ENCODE peak calls at places on chromosomes 5 and 9, in seven cellular contexts. N is GM23248; I is transverse colon; D is tibial nerve; K is aorta; F is CD8-positive, alpha-beta memory T cell; O is heart left ventricle. A is an unnamed sample. For H3K4me1, the result is how much of the 10 kb centered on the place peaks cover.

GRCh38 chr5:173321886-173322285 is 6.3 kb downstream of the STC2 start:
- DNase-seq in N (peak), K (no peak), F (no peak), O (no peak), D (no peak), I (no peak), A (no peak)

GRCh38 chr5:21236896-21237830 is 1249.2 kb upstream of the CDH18 start:
- DNase-seq in O (no peak), N (no peak), F (no peak), D (no peak), I (no peak), K (no peak), A (no peak)

GRCh38 chr9:129197978-129198736 is 20.1 kb upstream of the IER5L start:
- DNase-seq in I (peak), K (peak), F (no peak), N (peak), O (peak), D (peak), A (peak)

GRCh38 chr5:156589859-156590216 is 260.3 kb upstream of the PPP1R2B start:
- DNase-seq in N (no peak), F (no peak), D (no peak), K (no peak), I (no peak), O (no peak), A (no peak)

GRCh38 chr5:124238350-124238749 is 508.1 kb downstream of the ZNF608 start:
- DNase-seq in F (no peak), D (no peak), I (no peak), O (no peak), K (no peak), N (no peak), A (no peak)

GRCh38 chr9:95048225-95049087 is 269.1 kb downstream of the FANCC start:
- DNase-seq in O (peak), D (peak), F (peak), K (peak), I (peak), N (peak), A (peak)

GRCh38 chr5:15889001-15889400 is 290.6 kb downstream of the MARCHF11 start:
- DNase-seq in O (no peak), K (no peak), I (no peak), D (no peak), F (no peak), N (no peak), A (no peak)

GRCh38 chr9:89891221-89892052 is 286.6 kb downstream of the GADD45G start:
- DNase-seq in D (peak), F (no peak), I (peak), O (peak), N (no peak), K (no peak), A (peak)

GRCh38 chr9:129111762-129112151 is 542 bp downstream of the PTPA start:
- DNase-seq in O (no peak), I (peak), D (no peak), K (peak), N (peak), F (peak), A (peak)

DNA sequence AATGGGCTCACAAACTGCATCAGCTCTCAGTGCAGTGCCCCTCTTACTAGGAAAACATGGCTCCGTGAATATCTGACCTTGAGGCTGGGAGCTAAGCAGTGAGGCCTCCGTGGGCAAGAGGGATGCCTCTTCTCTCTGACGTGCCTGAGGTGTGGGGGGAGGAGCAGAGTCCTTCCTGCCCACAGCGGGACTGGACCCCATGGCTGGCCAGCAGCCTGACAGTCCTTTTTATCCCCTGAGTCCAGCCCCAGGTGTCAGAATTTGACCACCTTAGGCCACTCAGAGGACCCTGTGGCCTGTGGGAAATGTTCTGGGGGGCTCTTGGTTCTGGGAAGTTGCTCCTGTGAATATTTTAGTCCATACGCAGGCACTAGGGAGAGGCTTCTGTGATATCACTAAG is 23.5 kb downstream of the ANGPTL2 start:
- DNase-seq in K (no peak), O (no peak), N (no peak), D (no peak), I (no peak), F (no peak), A (no peak)
- H3K4me1 ChIP-seq in K (under half), O (under half), N (under half), D (half or more), I (under half), F (under half), A (under half)

GRCh38 chr9:134358026-134358967 is 32.0 kb downstream of the RXRA start:
- DNase-seq in N (peak), I (no peak), K (peak), D (no peak), F (no peak), O (peak), A (no peak)

GRCh38 chr9:134355158-134355557 is 28.9 kb downstream of the RXRA start:
- DNase-seq in K (no peak), O (no peak), N (no peak), D (no peak), F (no peak), I (no peak), A (no peak)

GRCh38 chr9:134355561-134356278 is 29.5 kb downstream of the RXRA start:
- DNase-seq in O (no peak), D (no peak), I (peak), K (no peak), F (no peak), N (no peak), A (no peak)

GRCh38 chr9:134357631-134358025 is 31.4 kb downstream of the RXRA start:
- DNase-seq in I (no peak), N (no peak), F (no peak), K (no peak), D (no peak), O (no peak), A (no peak)

GRCh38 chr9:134356496-134357470 is 30.5 kb downstream of the RXRA start:
- DNase-seq in O (no peak), F (no peak), N (no peak), K (no peak), D (no peak), I (peak), A (no peak)
- H3K4me1 ChIP-seq in O (half or more), F (under half), N (under half), K (under half), D (half or more), I (half or more), A (under half)

DNA sequence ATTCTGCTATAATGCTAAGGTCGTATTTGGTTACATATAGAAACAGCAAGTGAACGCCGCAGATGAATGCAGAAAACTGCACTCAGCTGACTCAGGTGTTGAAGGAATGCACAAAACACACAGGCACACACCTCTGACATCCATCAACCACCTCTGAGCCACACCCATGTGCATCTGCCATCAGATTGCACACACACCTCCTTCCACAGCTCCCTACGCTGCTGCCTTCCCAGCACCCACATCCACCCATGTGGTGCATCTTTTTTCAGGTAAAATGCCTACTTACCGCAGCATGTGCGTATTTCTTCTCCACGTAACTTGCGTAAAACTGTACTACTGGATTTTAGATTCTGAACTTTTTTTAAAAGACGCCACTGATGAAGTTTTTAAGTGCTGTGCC is 7.1 kb downstream of the STK10 start:
- DNase-seq in D (no peak), K (no peak), F (no peak), N (no peak), I (no peak), O (no peak), A (no peak)
- H3K4me1 ChIP-seq in D (under half), K (under half), F (half or more), N (under half), I (under half), O (under half), A (under half)

DNA sequence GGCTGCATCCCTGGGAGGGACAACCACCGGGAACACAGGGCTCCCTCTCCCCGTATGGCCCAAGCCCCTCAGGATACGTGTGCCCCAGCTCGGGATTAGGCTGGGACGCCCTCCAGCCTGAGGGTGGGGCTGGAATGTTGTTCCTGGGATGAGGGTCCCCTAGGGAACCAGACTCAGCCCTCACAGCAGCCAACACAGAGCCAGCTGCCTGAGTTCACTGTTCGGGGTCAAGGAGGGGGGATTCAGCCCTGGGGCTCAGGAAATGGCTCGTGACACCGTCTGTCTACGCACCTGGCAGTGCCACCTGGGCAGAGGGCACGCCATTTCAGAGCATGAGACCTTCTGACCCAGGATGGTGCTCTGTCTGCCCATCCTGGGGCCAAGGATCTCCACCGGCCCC is 8.9 kb downstream of the RNF44 start:
- DNase-seq in N (no peak), D (no peak), I (no peak), F (no peak), K (no peak), O (no peak), A (no peak)
- H3K4me1 ChIP-seq in N (under half), D (half or more), I (under half), F (under half), K (under half), O (under half), A (under half)

GRCh38 chr9:18474778-18475177 is 825 bp downstream of the ADAMTSL1 start:
- DNase-seq in K (no peak), D (no peak), I (no peak), N (peak), O (no peak), F (no peak), A (no peak)
- H3K4me1 ChIP-seq in K (under half), D (under half), I (under half), N (under half), O (under half), F (under half), A (under half)

DNA sequence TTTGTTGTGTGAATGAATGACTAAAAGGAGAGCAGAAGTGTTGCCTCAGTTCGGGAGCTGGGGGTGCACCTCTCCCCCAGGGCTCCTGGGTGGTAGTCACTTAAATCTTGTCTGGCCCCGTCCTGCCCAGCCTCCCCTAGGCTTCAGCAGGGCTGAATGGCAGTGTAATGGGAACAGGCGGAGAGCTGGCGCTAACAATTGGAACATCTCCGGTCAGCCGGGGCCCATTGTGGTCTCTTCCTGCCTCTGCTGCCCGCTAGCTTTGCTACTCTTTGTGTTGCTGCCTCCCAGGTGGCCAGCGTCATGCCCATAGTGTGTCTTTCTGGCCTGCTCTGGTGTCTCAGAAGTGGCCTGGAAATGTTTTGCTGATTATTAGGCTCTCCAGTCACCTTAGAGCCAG is 62.3 kb downstream of the RGS3 start:
- DNase-seq in O (no peak), N (no peak), K (no peak), F (no peak), D (no peak), I (no peak), A (no peak)
- H3K4me1 ChIP-seq in O (half or more), N (under half), K (under half), F (half or more), D (under half), I (half or more), A (under half)

DNA sequence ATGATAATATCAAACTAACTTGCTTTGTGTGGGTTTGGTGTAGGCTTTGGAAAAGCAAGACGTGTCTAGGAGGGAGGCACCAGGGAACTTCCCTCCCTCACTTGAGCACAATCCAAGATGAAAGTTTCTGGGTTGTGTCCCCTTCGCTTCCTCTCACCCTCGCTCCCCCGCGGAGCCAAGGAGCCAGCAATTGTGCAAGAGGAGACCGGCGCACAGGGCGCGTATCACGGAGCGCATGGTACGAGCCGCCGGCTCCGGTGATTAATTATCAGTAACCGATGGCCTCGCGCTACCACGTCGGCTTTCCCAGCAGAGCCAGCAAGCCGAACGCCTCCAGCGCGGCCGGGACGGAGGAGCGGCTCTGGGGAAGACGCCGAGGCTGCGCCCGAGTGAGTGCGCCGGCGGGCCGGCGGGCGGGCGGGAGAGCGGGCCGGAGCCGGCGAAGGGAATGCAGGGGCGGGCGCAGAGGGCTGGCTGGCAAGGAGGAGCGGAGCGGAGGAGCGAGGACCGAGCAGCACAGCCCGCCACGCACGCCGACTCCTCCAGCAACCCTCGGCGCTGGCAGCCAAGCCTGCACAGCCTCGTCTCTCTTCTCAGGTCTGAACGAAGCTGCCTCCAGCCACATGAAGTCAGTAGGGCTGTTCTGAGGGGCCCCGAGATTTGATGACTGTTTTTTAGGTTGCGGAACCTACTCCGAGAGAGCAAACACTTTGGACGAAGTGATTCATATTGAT is 143.6 kb downstream of the BNC2 start:
- DNase-seq in N (peak), D (peak), O (peak), K (peak), I (peak), F (no peak), A (peak)
- H3K4me1 ChIP-seq in N (half or more), D (under half), O (under half), K (under half), I (under half), F (under half), A (under half)